ENCODE peak calls at places on chromosome 5, in four cellular contexts. K is foreskin melanocyte, D is prostate gland, W is iris pigment epithelial cell. H is an unnamed sample.

GRCh38 chr5:30804739-30805313 is 388.7 kb upstream of the CDH6 start:
- DNase-seq in K (no peak), W (peak; percentile 63), D (no peak), H (no peak)

GRCh38 chr5:60896991-60897390 is 47.9 kb downstream of the ERCC8 start:
- DNase-seq in W (no peak), D (no peak), K (no peak), H (no peak)

GRCh38 chr5:168076561-168076991 is 214.9 kb upstream of the WWC1 start:
- DNase-seq in W (peak; percentile 40), K (no peak), D (peak; percentile 61), H (no peak)

GRCh38 chr5:105677291-105677690 is 1993.4 kb downstream of the EFNA5 start:
- DNase-seq in W (peak; percentile 11), K (no peak), D (no peak), H (no peak)

GRCh38 chr5:149917073-149917676 is 27.4 kb downstream of the PDE6A start:
- DNase-seq in K (no peak), D (no peak), W (peak; percentile 51), H (no peak)

GRCh38 chr5:168227001-168227400 is 64.4 kb upstream of the WWC1 start:
- DNase-seq in W (peak; percentile 12), K (no peak), D (no peak), H (no peak)

GRCh38 chr5:53261245-53261644 is 151.7 kb upstream of the MOCS2 start:
- DNase-seq in D (no peak), K (no peak), W (peak; percentile 23), H (no peak)

GRCh38 chr5:129972774-129973173 is 68.5 kb downstream of the CHSY3 start:
- DNase-seq in D (no peak), W (no peak), K (peak; percentile 94), H (no peak)

GRCh38 chr5:166330061-166330460 is 1961.4 kb upstream of the WWC1 start:
- DNase-seq in D (no peak), K (no peak), W (no peak), H (no peak)

GRCh38 chr5:108451269-108451668 is 69.4 kb upstream of the FBXL17 start:
- DNase-seq in W (no peak), D (no peak), K (no peak), H (no peak)

GRCh38 chr5:69404659-69405330 is 10.1 kb upstream of the MARVELD2 start:
- DNase-seq in W (no peak), K (no peak), D (no peak), H (no peak)

GRCh38 chr5:141359790-141360426 is at the start of gene PCDHGB2:
- DNase-seq in D (no peak), K (no peak), W (peak; percentile 26), H (no peak)

GRCh38 chr5:149168276-149168675 is 27.0 kb downstream of the ABLIM3 start:
- DNase-seq in K (no peak), D (no peak), W (no peak), H (no peak)

GRCh38 chr5:2196989-2197531 is 314.3 kb upstream of the IRX4 start:
- DNase-seq in W (no peak), D (no peak), K (no peak), H (no peak)

GRCh38 chr5:160289721-160290120 is 22.6 kb downstream of the CCNJL start:
- DNase-seq in D (no peak), W (no peak), K (no peak), H (peak; percentile 30)

GRCh38 chr5:170269579-170269978 is 28.0 kb downstream of the LCP2 start:
- DNase-seq in W (no peak), D (no peak), K (no peak), H (no peak)

GRCh38 chr5:22649076-22649475 is 204.1 kb downstream of the CDH12 start:
- DNase-seq in D (peak; percentile 44), K (peak; percentile 12), W (peak; percentile 14), H (peak; percentile 73)

H was measured in LNCaP clone FGC.